ENCODE peak calls at places on chromosomes 6 and 20, in nine cellular contexts. U, T, R, A, I, X, Y, H and O are unnamed samples. For H3K4me1, the result is how much of the 10 kb centered on the place peaks cover.

GRCh38 chr6:92427408-92427905 is 991.9 kb downstream of the EPHA7 start:
- DNase-seq in R (no peak), T (no peak), Y (no peak), H (no peak), X (no peak), U (no peak), I (no peak), A (no peak), O (no peak)

GRCh38 chr6:25193147-25193864 is 85.9 kb upstream of the CARMIL1 start:
- DNase-seq in T (no peak), I (peak), A (no peak), U (no peak), H (peak), Y (no peak), X (no peak), R (peak), O (peak)

GRCh38 chr6:88302769-88303230 is 136.7 kb upstream of the CNR1 start:
- DNase-seq in A (no peak), R (no peak), U (no peak), I (no peak), Y (no peak), H (no peak), T (no peak), X (no peak), O (no peak)

GRCh38 chr20:34510575-34510974 is 5.6 kb upstream of the DYNLRB1 start:
- DNase-seq in T (no peak), Y (no peak), I (no peak), R (no peak), A (no peak), U (no peak), H (no peak), X (no peak), O (no peak)

GRCh38 chr20:1010659-1011058 is 8.5 kb upstream of the RSPO4 start:
- DNase-seq in U (no peak), I (no peak), R (no peak), X (no peak), H (no peak), A (no peak), Y (no peak), T (no peak), O (no peak)

GRCh38 chr6:6752129-6752528 is 163.6 kb downstream of the LY86 start:
- DNase-seq in R (no peak), X (peak), U (no peak), T (no peak), A (no peak), H (no peak), I (peak), Y (no peak), O (no peak)

GRCh38 chr6:35496036-35496850 is 636 bp downstream of the TEAD3 start:
- DNase-seq in A (peak), I (no peak), Y (no peak), X (peak), R (peak), H (peak), T (peak), U (no peak), O (no peak)

GRCh38 chr6:98976674-98977365 is 29.1 kb upstream of the FBXL4 start:
- DNase-seq in R (no peak), U (no peak), I (no peak), H (no peak), Y (no peak), A (no peak), T (no peak), X (no peak), O (no peak)

GRCh38 chr6:54827010-54827409 is 19.6 kb upstream of the FAM83B start:
- DNase-seq in U (no peak), Y (no peak), H (no peak), I (no peak), R (no peak), X (no peak), T (no peak), A (no peak), O (no peak)

GRCh38 chr6:90350689-90351554 is 54.3 kb upstream of the BACH2 start:
- DNase-seq in I (peak), U (peak), R (no peak), A (no peak), Y (no peak), H (no peak), T (no peak), X (no peak), O (peak)

GRCh38 chr20:35902545-35902941 is 51.8 kb downstream of the SCAND1 start:
- DNase-seq in A (no peak), I (no peak), T (no peak), Y (no peak), H (no peak), U (no peak), R (no peak), X (no peak), O (no peak)

GRCh38 chr6:78770766-78771165 is 96.6 kb upstream of the IRAK1BP1 start:
- DNase-seq in H (no peak), X (no peak), R (no peak), U (no peak), A (no peak), I (no peak), T (no peak), Y (no peak), O (no peak)

GRCh38 chr6:111692327-111693164 is 86.9 kb upstream of the TRAF3IP2 start:
- DNase-seq in H (no peak), U (no peak), T (peak), A (no peak), R (no peak), Y (no peak), I (no peak), X (peak), O (no peak)

GRCh38 chr6:7238900-7239589 is 74.0 kb downstream of the SSR1 start:
- DNase-seq in T (peak), R (peak), A (peak), X (peak), U (peak), I (peak), Y (no peak), H (peak), O (peak)

GRCh38 chr6:113160716-113161115 is 696.4 kb upstream of the MARCKS start:
- DNase-seq in I (no peak), X (no peak), U (no peak), T (no peak), R (no peak), Y (no peak), H (no peak), A (no peak), O (no peak)

GRCh38 chr20:32893878-32894483 is 35.3 kb downstream of the EFCAB8 start:
- DNase-seq in I (peak), R (peak), H (peak), Y (peak), A (peak), X (peak), U (no peak), T (no peak), O (no peak)

GRCh38 chr6:50591135-50591534 is 122.2 kb upstream of the TFAP2D start:
- DNase-seq in A (no peak), T (no peak), I (no peak), U (no peak), Y (no peak), R (no peak), H (no peak), X (peak), O (no peak)

DNA sequence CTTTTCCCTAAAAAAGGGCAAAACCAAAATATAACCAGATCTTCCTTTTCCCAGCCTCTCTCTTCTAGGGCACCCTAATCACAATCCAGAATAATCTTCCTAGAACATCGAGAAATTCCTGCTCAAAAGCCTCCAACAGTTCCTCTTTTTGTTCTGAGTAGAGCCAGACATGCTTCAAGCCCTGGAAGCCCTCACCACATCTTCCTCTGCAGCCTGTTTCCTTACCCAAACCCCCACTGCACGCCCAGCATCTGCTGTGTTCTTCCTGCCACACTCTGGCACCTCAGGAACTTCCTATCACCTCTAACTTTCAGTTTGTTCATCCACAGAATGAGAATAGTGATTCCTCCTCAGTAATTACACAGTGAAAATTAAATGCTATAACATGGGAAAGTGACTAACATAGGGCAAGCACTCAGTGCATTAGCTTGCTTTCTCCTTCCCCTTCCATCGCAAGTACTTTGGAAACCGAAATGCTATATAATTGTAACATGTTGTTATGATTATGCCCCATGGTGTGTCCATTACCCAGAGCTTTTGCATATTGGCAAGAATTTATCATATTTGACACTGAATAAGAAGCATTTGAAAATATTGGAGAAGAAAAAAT is 26.3 kb downstream of the C6orf89 start:
- DNase-seq in A (no peak), Y (no peak), T (no peak), R (no peak), H (no peak), U (peak), X (no peak), I (no peak), O (no peak)
- H3K4me1 ChIP-seq in A (under half), Y (under half), T (under half), R (under half), H (under half), U (under half), X (under half), I (under half), O (under half)

DNA sequence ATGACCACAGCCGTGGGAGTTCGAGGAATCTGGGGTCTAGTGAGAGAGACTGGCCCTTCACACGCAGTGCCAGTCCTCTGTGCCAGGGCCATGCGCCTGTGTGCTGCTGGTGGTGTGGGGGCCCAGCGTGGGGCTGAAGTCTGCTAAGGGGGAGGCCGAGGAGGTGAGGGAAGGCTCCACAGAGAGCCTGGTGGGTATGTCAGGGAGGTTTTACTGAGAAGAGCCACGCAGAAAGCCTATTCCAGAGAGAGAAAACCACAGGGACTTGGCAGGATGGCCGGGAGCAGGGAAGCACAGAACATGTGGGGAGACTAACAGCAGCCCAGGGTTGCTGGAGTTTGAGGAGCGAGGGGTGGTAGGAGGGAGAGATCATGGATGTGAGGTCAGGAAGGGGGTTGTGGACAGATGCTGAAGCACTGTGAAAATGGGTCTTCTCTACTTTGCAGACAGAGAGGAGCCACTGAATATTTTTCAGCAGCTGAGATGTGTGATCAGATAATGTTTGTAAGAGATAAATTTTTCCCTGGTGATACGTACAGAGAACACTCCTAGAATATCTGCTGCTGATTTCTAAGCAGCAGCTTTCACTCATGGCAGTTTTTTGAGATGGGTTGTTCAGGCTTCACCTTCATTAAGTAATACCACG is 35.4 kb downstream of the DUSP22 start:
- DNase-seq in X (no peak), T (no peak), R (no peak), H (no peak), I (peak), A (no peak), Y (no peak), U (no peak), O (no peak)
- H3K4me3 ChIP-seq in X (no peak), T (no peak), R (no peak), H (no peak), I (no peak), A (no peak), Y (no peak), U (no peak), O (no peak)

DNA sequence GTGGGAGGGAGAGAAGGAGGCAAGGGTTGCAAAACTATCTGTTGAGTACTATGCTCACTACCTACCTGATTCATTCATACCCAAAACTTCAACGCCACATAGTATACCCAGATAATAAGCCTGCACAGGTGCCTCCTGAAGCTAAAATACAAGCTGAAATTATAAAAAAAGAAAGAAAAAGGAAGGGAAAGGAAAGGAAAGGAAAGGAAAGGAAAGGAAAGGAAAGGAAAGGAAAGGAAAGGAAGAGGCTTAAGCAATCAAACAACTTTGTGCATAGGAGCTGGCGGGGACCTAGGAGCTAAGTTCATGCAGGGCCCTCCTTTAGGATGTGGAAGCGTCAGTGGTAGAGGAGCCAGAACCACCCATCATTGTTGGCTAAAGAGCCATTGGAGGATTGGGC is 108.9 kb upstream of the SYNDIG1 start:
- DNase-seq in I (no peak), Y (no peak), T (no peak), X (no peak), A (no peak), R (no peak), H (no peak), U (no peak), O (no peak)
- H3K4me1 ChIP-seq in I (under half), Y (under half), T (under half), X (under half), A (under half), R (under half), H (under half), U (under half), O (under half)

DNA sequence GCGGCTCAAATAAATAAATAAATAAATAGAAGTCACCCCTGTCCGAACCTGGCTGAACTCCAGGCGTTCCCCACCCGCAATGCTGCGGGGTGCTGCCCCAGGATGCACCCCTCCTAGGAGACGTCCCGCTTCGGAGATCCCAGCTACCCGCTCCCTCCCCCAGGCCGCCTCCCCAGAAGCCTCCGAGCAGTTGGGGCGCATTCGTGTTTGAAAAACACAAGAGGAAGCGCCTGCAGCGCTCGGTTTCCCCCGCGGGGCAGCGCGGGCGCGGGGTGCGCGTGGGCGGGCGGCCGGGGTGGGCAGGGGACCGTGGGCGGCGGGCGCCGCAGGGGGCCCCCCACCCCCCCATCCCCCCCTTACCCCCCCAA is 27.3 kb downstream of the SERPINB9 start:
- DNase-seq in R (no peak), Y (no peak), A (peak), T (no peak), H (no peak), I (no peak), U (peak), X (peak), O (no peak)
- H3K4me3 ChIP-seq in R (peak), Y (peak), A (peak), T (peak), H (peak), I (no peak), U (peak), X (peak), O (peak)

DNA sequence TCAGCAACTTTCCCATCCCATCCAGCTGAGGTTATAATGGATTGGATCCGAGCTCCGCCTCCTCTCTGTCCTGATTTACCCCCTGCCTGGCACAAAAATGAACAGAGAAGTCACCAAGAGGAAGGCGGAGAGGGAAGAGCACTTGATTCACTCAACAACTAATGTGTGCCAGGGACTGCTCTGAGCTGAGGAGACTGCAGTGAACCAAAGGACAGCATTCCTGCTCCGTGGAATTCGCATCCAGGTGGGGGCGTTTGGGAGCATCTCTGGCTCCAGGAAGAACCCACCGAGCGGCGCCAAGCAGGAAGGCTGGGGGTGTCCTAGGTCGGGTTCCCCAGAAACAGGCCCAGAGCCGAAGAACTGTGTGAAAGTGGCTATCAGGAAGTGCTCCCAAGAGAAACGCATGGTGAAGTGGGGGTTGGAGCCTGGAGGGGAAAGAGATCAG is 95.8 kb upstream of the NAA20 start:
- DNase-seq in I (no peak), H (no peak), R (no peak), X (no peak), T (no peak), U (no peak), Y (no peak), A (peak), O (peak)
- H3K4me1 ChIP-seq in I (under half), H (under half), R (under half), X (under half), T (under half), U (under half), Y (under half), A (half or more), O (half or more)

DNA sequence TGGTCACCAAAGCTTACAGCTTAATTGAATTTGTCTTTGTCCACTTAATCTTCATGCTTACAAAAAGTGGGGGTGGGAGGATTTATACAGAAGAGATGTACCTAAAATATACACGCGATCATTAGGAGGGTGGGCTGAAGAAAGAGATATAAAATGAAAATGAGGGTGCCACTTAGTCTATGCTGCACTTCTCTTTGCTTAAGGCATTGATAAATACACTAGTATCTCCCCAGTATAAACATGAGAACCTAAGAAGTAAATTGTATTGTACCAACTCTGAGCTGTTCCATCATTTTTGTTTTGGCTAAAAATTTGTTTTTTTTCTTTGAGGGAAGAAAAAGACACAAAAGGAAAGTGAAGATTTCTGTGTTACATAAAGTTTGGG is 170.8 kb upstream of the ZNF217 start:
- DNase-seq in R (no peak), A (no peak), I (no peak), Y (no peak), T (no peak), H (no peak), X (no peak), U (no peak), O (no peak)
- H3K4me3 ChIP-seq in R (peak), A (no peak), I (no peak), Y (no peak), T (no peak), H (no peak), X (peak), U (no peak), O (no peak)

DNA sequence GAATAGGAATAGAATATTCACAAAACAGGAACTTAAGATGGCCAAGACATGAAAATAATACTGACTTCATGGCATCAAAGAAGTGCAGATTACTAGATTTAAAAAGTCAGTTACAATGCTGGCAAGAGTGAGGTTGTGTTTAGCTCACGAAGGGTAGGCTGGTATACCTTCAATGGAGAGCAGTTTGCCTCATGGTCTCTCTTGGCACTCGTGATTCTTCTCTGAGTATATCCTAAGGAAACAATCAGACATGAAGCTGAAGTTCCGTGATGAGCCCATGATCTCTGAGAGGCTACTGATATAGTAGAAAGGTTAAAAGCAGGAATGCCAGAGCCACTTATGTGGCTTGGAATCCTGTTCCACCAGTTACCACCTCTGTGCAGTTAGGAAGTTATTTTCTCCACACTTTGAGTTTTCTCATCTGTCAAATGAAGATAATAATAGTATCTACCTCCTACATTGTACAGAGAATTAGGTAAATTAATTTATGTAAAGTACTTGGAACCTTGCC is 7.2 kb downstream of the NCOA7 start:
- DNase-seq in A (no peak), I (no peak), T (no peak), X (no peak), U (no peak), R (no peak), Y (no peak), H (no peak), O (no peak)
- H3K4me1 ChIP-seq in A (under half), I (under half), T (under half), X (under half), U (under half), R (under half), Y (under half), H (half or more), O (under half)